ENCODE peak calls at places on chromosome 19, in ten cellular contexts. G is MM.1S, F is IMR-90, W is stomach, H is BE2C, A is fibroblast of the aortic adventitia, M is ascending aorta, C is psoas muscle, L is aorta, Y is PC-3. S is an unnamed sample.

GRCh38 chr19:39448271-39448670 is 2.9 kb downstream of the SUPT5H start:
- DNase-seq in A (no peak), Y (peak), M (no peak), H (no peak), L (no peak), G (peak), C (no peak), W (no peak), F (peak), S (no peak)

GRCh38 chr19:29454109-29454508 is 71.7 kb upstream of the VSTM2B start:
- DNase-seq in W (no peak), H (no peak), Y (no peak), F (no peak), L (peak), A (no peak), G (no peak), M (no peak), C (no peak), S (no peak)

GRCh38 chr19:12948597-12949362 is 3.1 kb downstream of the RAD23A start:
- DNase-seq in L (no peak), F (no peak), G (no peak), W (no peak), Y (no peak), C (no peak), M (no peak), A (no peak), H (no peak), S (no peak)

GRCh38 chr19:2188708-2189385 is 25.1 kb downstream of the DOT1L start:
- DNase-seq in Y (no peak), G (no peak), H (no peak), L (no peak), C (no peak), A (peak), F (peak), W (no peak), M (no peak), S (no peak)

GRCh38 chr19:14472202-14472961 is 2.8 kb downstream of the PTGER1 start:
- DNase-seq in A (peak), Y (peak), M (no peak), H (peak), C (peak), F (peak), G (peak), L (peak), W (peak), S (no peak)

GRCh38 chr19:20503536-20503935 is 62.0 kb downstream of the ZNF737 start:
- DNase-seq in H (no peak), F (peak), L (no peak), Y (peak), A (peak), G (no peak), C (no peak), M (no peak), W (peak), S (peak)

GRCh38 chr19:16106121-16106520 is 5.6 kb upstream of the RAB8A start:
- DNase-seq in A (no peak), G (no peak), L (no peak), Y (no peak), W (no peak), M (no peak), C (no peak), F (peak), H (no peak), S (peak)

GRCh38 chr19:6935618-6936017 is 48.2 kb downstream of the ADGRE1 start:
- DNase-seq in W (no peak), F (no peak), Y (no peak), C (no peak), M (no peak), G (no peak), L (no peak), A (no peak), H (no peak), S (no peak)

GRCh38 chr19:40055832-40056504 is at the start of gene ZNF780B:
- DNase-seq in G (peak), M (peak), L (peak), C (peak), H (peak), A (peak), Y (peak), F (peak), W (peak), S (peak)

GRCh38 chr19:43555185-43555770 is 20.0 kb downstream of the XRCC1 start:
- DNase-seq in L (no peak), C (peak), W (peak), G (peak), M (no peak), Y (peak), H (peak), A (peak), F (peak), S (peak)

GRCh38 chr19:15432018-15432494 is 13.3 kb upstream of the AKAP8L start:
- DNase-seq in A (no peak), H (no peak), C (no peak), G (no peak), F (no peak), L (no peak), W (no peak), M (no peak), Y (no peak), S (no peak)

GRCh38 chr19:5149930-5150329 is 181.0 kb downstream of the KDM4B start:
- DNase-seq in G (no peak), M (no peak), C (no peak), Y (no peak), A (no peak), L (peak), F (no peak), W (no peak), H (no peak), S (no peak)

GRCh38 chr19:54415208-54415900 is at the start of gene TTYH1:
- DNase-seq in G (no peak), L (no peak), W (no peak), C (no peak), Y (no peak), F (no peak), M (no peak), A (no peak), H (no peak), S (no peak)

GRCh38 chr19:43596842-43597461 is 557 bp downstream of the ZNF576 start:
- DNase-seq in F (peak), W (no peak), L (no peak), Y (no peak), M (no peak), H (no peak), A (no peak), C (no peak), G (peak), S (no peak)

GRCh38 chr19:6740589-6741348 is 1.3 kb downstream of the TRIP10 start:
- DNase-seq in L (peak), A (no peak), G (no peak), F (peak), W (peak), H (no peak), Y (peak), C (peak), M (no peak), S (peak)

GRCh38 chr19:27673986-27674385 is 1539.0 kb downstream of the UQCRFS1 start:
- DNase-seq in L (no peak), M (no peak), Y (no peak), F (no peak), A (no peak), G (no peak), C (no peak), H (no peak), W (no peak), S (no peak)

GRCh38 chr19:15378529-15379082 is 981 bp downstream of the AKAP8 start:
- DNase-seq in Y (peak), C (no peak), L (no peak), G (peak), F (peak), H (peak), A (peak), M (no peak), W (peak), S (peak)

GRCh38 chr19:33040994-33041827 is 23.5 kb downstream of the RHPN2 start:
- DNase-seq in H (no peak), L (no peak), W (peak), C (no peak), F (no peak), A (peak), G (no peak), Y (peak), M (no peak), S (no peak)

GRCh38 chr19:35395762-35396199 is 24.9 kb downstream of the GPR42 start:
- DNase-seq in M (no peak), A (no peak), F (no peak), W (peak), G (no peak), C (no peak), L (no peak), H (peak), Y (no peak), S (no peak)

GRCh38 chr19:1490311-1491113 is at the start of gene PCSK4:
- DNase-seq in F (peak), C (peak), W (peak), A (peak), L (peak), M (peak), Y (peak), G (peak), H (peak), S (peak)

GRCh38 chr19:6802336-6803035 is 30.0 kb downstream of the VAV1 start:
- DNase-seq in Y (peak), L (peak), F (no peak), G (peak), W (peak), C (peak), M (peak), H (no peak), A (no peak), S (peak)

GRCh38 chr19:50326101-50326664 is 3.0 kb downstream of the KCNC3 start:
- DNase-seq in F (no peak), C (no peak), W (no peak), L (peak), A (no peak), Y (no peak), G (no peak), H (no peak), M (no peak), S (no peak)
- H3K4me3 ChIP-seq in F (no peak), C (no peak), W (no peak), L (no peak), A (no peak), Y (no peak), G (no peak), H (peak), M (no peak), S (no peak)

GRCh38 chr19:38229585-38230073 is 5.6 kb upstream of the DPF1 start:
- DNase-seq in L (peak), M (no peak), C (peak), F (peak), G (peak), A (peak), W (peak), H (peak), Y (peak), S (peak)
- H3K4me3 ChIP-seq in L (no peak), M (no peak), C (no peak), F (no peak), G (no peak), A (peak), W (no peak), H (peak), Y (no peak), S (no peak)

DNA sequence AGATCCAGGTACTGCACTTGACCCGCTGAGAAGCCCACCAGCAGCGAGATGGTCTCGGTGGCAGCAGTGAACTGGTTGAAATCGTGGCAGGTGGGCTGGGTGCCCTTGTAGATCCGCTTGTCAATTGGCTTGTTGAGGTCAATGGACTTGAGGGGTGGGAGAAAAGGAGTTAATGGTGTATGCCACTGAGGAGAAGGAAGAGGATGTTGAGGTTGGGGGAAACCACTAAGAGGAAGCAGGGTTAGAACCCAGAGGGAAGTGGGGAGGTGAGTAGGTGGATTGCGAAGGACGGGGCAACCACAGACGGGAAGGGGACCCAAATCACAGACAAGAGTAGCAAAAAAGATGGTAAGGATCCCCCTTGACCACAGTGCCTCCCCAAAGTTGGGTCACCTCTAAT is 1.7 kb downstream of the DMWD start:
- DNase-seq in H (no peak), F (no peak), A (no peak), Y (no peak), G (no peak), C (no peak), L (no peak), W (no peak), M (no peak), S (no peak)
- H3K4me3 ChIP-seq in H (peak), F (no peak), A (peak), Y (peak), G (no peak), C (no peak), L (no peak), W (no peak), M (no peak), S (no peak)

GRCh38 chr19:10292789-10293636 is 3.3 kb downstream of the ICAM5 start:
- DNase-seq in F (no peak), M (no peak), W (no peak), G (no peak), Y (peak), H (no peak), A (no peak), C (no peak), L (no peak), S (no peak)

GRCh38 chr19:10290876-10291553 is 1.3 kb downstream of the ICAM5 start:
- DNase-seq in C (no peak), A (no peak), W (peak), L (no peak), H (no peak), G (peak), F (peak), M (no peak), Y (peak), S (peak)

GRCh38 chr19:10293637-10294367 is 4.0 kb downstream of the ICAM5 start:
- DNase-seq in C (no peak), M (no peak), W (no peak), G (no peak), F (no peak), L (no peak), Y (no peak), A (no peak), H (no peak), S (no peak)

GRCh38 chr19:10291554-10292205 is 1.9 kb downstream of the ICAM5 start:
- DNase-seq in M (no peak), L (no peak), A (no peak), F (peak), G (no peak), W (no peak), C (no peak), H (no peak), Y (no peak), S (no peak)

GRCh38 chr19:10292206-10292788 is 2.5 kb downstream of the ICAM5 start:
- DNase-seq in L (peak), A (peak), G (peak), H (peak), F (peak), W (peak), Y (peak), C (peak), M (peak), S (peak)
- H3K4me3 ChIP-seq in L (no peak), A (peak), G (peak), H (peak), F (peak), W (peak), Y (peak), C (peak), M (peak), S (peak)

GRCh38 chr19:41225238-41226052 is 6.4 kb downstream of the AXL start:
- DNase-seq in L (peak), C (peak), Y (peak), M (peak), G (no peak), F (peak), H (no peak), W (peak), A (peak), S (no peak)
- H3K4me3 ChIP-seq in L (no peak), C (peak), Y (peak), M (peak), G (no peak), F (peak), H (peak), W (peak), A (peak), S (peak)